ENCODE peak calls at places on chromosomes 5 and 9, in ten cellular contexts. One of them, this sample, is unnamed.

GRCh38 chr5:88724201-88724600 is 158.8 kb downstream of the MEF2C start:
- DNase-seq in lung: no peak
- DNase-seq in Panc1: no peak
- DNase-seq in tibial nerve: no peak
- DNase-seq in psoas muscle: no peak
- DNase-seq in ovary: no peak
- DNase-seq in suprapubic skin: no peak
- DNase-seq in breast epithelium: no peak
- DNase-seq in kidney: no peak
- DNase-seq in neural progenitor cell: no peak
- DNase-seq in this sample: no peak

GRCh38 chr5:89213584-89213983 is 330.6 kb upstream of the MEF2C start:
- DNase-seq in lung: no peak
- DNase-seq in Panc1: no peak
- DNase-seq in tibial nerve: no peak
- DNase-seq in psoas muscle: no peak
- DNase-seq in ovary: peak
- DNase-seq in suprapubic skin: no peak
- DNase-seq in breast epithelium: no peak
- DNase-seq in kidney: no peak
- DNase-seq in neural progenitor cell: no peak
- DNase-seq in this sample: peak

GRCh38 chr5:180605554-180606214 is 14.4 kb upstream of the SCGB3A1 start:
- DNase-seq in lung: peak
- DNase-seq in Panc1: peak
- DNase-seq in tibial nerve: no peak
- DNase-seq in psoas muscle: peak
- DNase-seq in ovary: no peak
- DNase-seq in suprapubic skin: peak
- DNase-seq in breast epithelium: peak
- DNase-seq in kidney: peak
- DNase-seq in neural progenitor cell: peak
- DNase-seq in this sample: no peak

GRCh38 chr9:10876333-10876732 is 263.5 kb upstream of the PTPRD start:
- DNase-seq in lung: no peak
- DNase-seq in Panc1: no peak
- DNase-seq in tibial nerve: no peak
- DNase-seq in psoas muscle: no peak
- DNase-seq in ovary: no peak
- DNase-seq in suprapubic skin: no peak
- DNase-seq in breast epithelium: no peak
- DNase-seq in kidney: no peak
- DNase-seq in neural progenitor cell: no peak
- DNase-seq in this sample: no peak

GRCh38 chr9:17742065-17742464 is 163.2 kb downstream of the SH3GL2 start:
- DNase-seq in lung: no peak
- DNase-seq in Panc1: no peak
- DNase-seq in tibial nerve: no peak
- DNase-seq in psoas muscle: no peak
- DNase-seq in ovary: no peak
- DNase-seq in suprapubic skin: no peak
- DNase-seq in breast epithelium: no peak
- DNase-seq in kidney: no peak
- DNase-seq in neural progenitor cell: peak
- DNase-seq in this sample: no peak

GRCh38 chr9:121713400-121714070 is 62.1 kb downstream of the DAB2IP start:
- DNase-seq in lung: no peak
- DNase-seq in Panc1: no peak
- DNase-seq in tibial nerve: no peak
- DNase-seq in psoas muscle: no peak
- DNase-seq in ovary: no peak
- DNase-seq in suprapubic skin: no peak
- DNase-seq in breast epithelium: no peak
- DNase-seq in kidney: no peak
- DNase-seq in neural progenitor cell: no peak
- DNase-seq in this sample: no peak

GRCh38 chr5:174901336-174901735 is 177.0 kb downstream of the MSX2 start:
- DNase-seq in lung: no peak
- DNase-seq in Panc1: no peak
- DNase-seq in tibial nerve: no peak
- DNase-seq in psoas muscle: no peak
- DNase-seq in ovary: no peak
- DNase-seq in suprapubic skin: no peak
- DNase-seq in breast epithelium: no peak
- DNase-seq in kidney: no peak
- DNase-seq in neural progenitor cell: no peak
- DNase-seq in this sample: no peak

GRCh38 chr9:112380771-112381181 is 868 bp downstream of the HSDL2 start:
- DNase-seq in lung: no peak
- DNase-seq in Panc1: no peak
- DNase-seq in tibial nerve: no peak
- DNase-seq in psoas muscle: no peak
- DNase-seq in ovary: no peak
- DNase-seq in suprapubic skin: no peak
- DNase-seq in breast epithelium: no peak
- DNase-seq in kidney: no peak
- DNase-seq in neural progenitor cell: no peak
- DNase-seq in this sample: no peak

GRCh38 chr5:10564838-10565784 is 1.2 kb downstream of the ANKRD33B start:
- DNase-seq in lung: no peak
- DNase-seq in Panc1: no peak
- DNase-seq in tibial nerve: no peak
- DNase-seq in psoas muscle: peak
- DNase-seq in ovary: no peak
- DNase-seq in suprapubic skin: no peak
- DNase-seq in breast epithelium: no peak
- DNase-seq in kidney: peak
- DNase-seq in neural progenitor cell: peak
- DNase-seq in this sample: peak

GRCh38 chr5:91183743-91184142 is 199.4 kb downstream of the ARRDC3 start:
- DNase-seq in lung: peak
- DNase-seq in Panc1: no peak
- DNase-seq in tibial nerve: no peak
- DNase-seq in psoas muscle: no peak
- DNase-seq in ovary: no peak
- DNase-seq in suprapubic skin: no peak
- DNase-seq in breast epithelium: peak
- DNase-seq in kidney: no peak
- DNase-seq in neural progenitor cell: no peak
- DNase-seq in this sample: peak

GRCh38 chr5:139543423-139543991 is 17.6 kb upstream of the UBE2D2 start:
- DNase-seq in lung: peak
- DNase-seq in Panc1: no peak
- DNase-seq in tibial nerve: no peak
- DNase-seq in psoas muscle: peak
- DNase-seq in ovary: no peak
- DNase-seq in suprapubic skin: no peak
- DNase-seq in breast epithelium: no peak
- DNase-seq in kidney: peak
- DNase-seq in neural progenitor cell: peak
- DNase-seq in this sample: peak
- TF ChIP-seq CTCF in lung: peak
- TF ChIP-seq CTCF in Panc1: no peak
- TF ChIP-seq CTCF in tibial nerve: no peak
- TF ChIP-seq CTCF in psoas muscle: peak
- TF ChIP-seq CTCF in ovary: no peak
- TF ChIP-seq CTCF in suprapubic skin: no peak
- TF ChIP-seq CTCF in breast epithelium: no peak
- TF ChIP-seq CTCF in kidney: peak
- TF ChIP-seq CTCF in neural progenitor cell: peak
- TF ChIP-seq CTCF in this sample: peak

GRCh38 chr5:73497537-73498056 is 645 bp upstream of the BTF3 start:
- DNase-seq in lung: no peak
- DNase-seq in Panc1: no peak
- DNase-seq in tibial nerve: no peak
- DNase-seq in psoas muscle: no peak
- DNase-seq in ovary: no peak
- DNase-seq in suprapubic skin: no peak
- DNase-seq in breast epithelium: no peak
- DNase-seq in kidney: no peak
- DNase-seq in neural progenitor cell: peak
- DNase-seq in this sample: no peak

GRCh38 chr5:73499756-73500155 is 1.5 kb downstream of the BTF3 start:
- DNase-seq in lung: no peak
- DNase-seq in Panc1: no peak
- DNase-seq in tibial nerve: no peak
- DNase-seq in psoas muscle: no peak
- DNase-seq in ovary: no peak
- DNase-seq in suprapubic skin: no peak
- DNase-seq in breast epithelium: no peak
- DNase-seq in kidney: no peak
- DNase-seq in neural progenitor cell: no peak
- DNase-seq in this sample: no peak

GRCh38 chr5:73498057-73498992 is at the start of gene BTF3:
- DNase-seq in lung: peak
- DNase-seq in Panc1: peak
- DNase-seq in tibial nerve: peak
- DNase-seq in psoas muscle: peak
- DNase-seq in ovary: peak
- DNase-seq in suprapubic skin: peak
- DNase-seq in breast epithelium: peak
- DNase-seq in kidney: peak
- DNase-seq in neural progenitor cell: peak
- DNase-seq in this sample: peak

GRCh38 chr5:73499187-73499586 is 945 bp downstream of the BTF3 start:
- DNase-seq in lung: no peak
- DNase-seq in Panc1: no peak
- DNase-seq in tibial nerve: no peak
- DNase-seq in psoas muscle: no peak
- DNase-seq in ovary: no peak
- DNase-seq in suprapubic skin: no peak
- DNase-seq in breast epithelium: no peak
- DNase-seq in kidney: no peak
- DNase-seq in neural progenitor cell: no peak
- DNase-seq in this sample: no peak

GRCh38 chr5:73501406-73501805 is 3.2 kb downstream of the BTF3 start:
- DNase-seq in lung: no peak
- DNase-seq in Panc1: no peak
- DNase-seq in tibial nerve: no peak
- DNase-seq in psoas muscle: no peak
- DNase-seq in ovary: no peak
- DNase-seq in suprapubic skin: no peak
- DNase-seq in breast epithelium: no peak
- DNase-seq in kidney: no peak
- DNase-seq in neural progenitor cell: no peak
- DNase-seq in this sample: no peak
- H3K4me3 ChIP-seq in lung: no peak
- H3K4me3 ChIP-seq in Panc1: no peak
- H3K4me3 ChIP-seq in tibial nerve: no peak
- H3K4me3 ChIP-seq in psoas muscle: no peak
- H3K4me3 ChIP-seq in ovary: no peak
- H3K4me3 ChIP-seq in suprapubic skin: no peak
- H3K4me3 ChIP-seq in breast epithelium: no peak
- H3K4me3 ChIP-seq in kidney: no peak
- H3K4me3 ChIP-seq in neural progenitor cell: no peak
- H3K4me3 ChIP-seq in this sample: no peak

GRCh38 chr5:151663617-151664322 is 22.9 kb downstream of the SPARC start:
- DNase-seq in lung: no peak
- DNase-seq in Panc1: no peak
- DNase-seq in tibial nerve: no peak
- DNase-seq in psoas muscle: peak
- DNase-seq in ovary: peak
- DNase-seq in suprapubic skin: no peak
- DNase-seq in breast epithelium: no peak
- DNase-seq in kidney: no peak
- DNase-seq in neural progenitor cell: no peak
- DNase-seq in this sample: peak

GRCh38 chr5:151660616-151661015 is 26.1 kb downstream of the SPARC start:
- DNase-seq in lung: no peak
- DNase-seq in Panc1: no peak
- DNase-seq in tibial nerve: no peak
- DNase-seq in psoas muscle: no peak
- DNase-seq in ovary: no peak
- DNase-seq in suprapubic skin: no peak
- DNase-seq in breast epithelium: no peak
- DNase-seq in kidney: no peak
- DNase-seq in neural progenitor cell: no peak
- DNase-seq in this sample: no peak

GRCh38 chr5:151662805-151663204 is 23.9 kb downstream of the SPARC start:
- DNase-seq in lung: no peak
- DNase-seq in Panc1: no peak
- DNase-seq in tibial nerve: no peak
- DNase-seq in psoas muscle: no peak
- DNase-seq in ovary: no peak
- DNase-seq in suprapubic skin: no peak
- DNase-seq in breast epithelium: no peak
- DNase-seq in kidney: no peak
- DNase-seq in neural progenitor cell: no peak
- DNase-seq in this sample: no peak

GRCh38 chr5:151661096-151661495 is 25.6 kb downstream of the SPARC start:
- DNase-seq in lung: no peak
- DNase-seq in Panc1: no peak
- DNase-seq in tibial nerve: no peak
- DNase-seq in psoas muscle: no peak
- DNase-seq in ovary: no peak
- DNase-seq in suprapubic skin: no peak
- DNase-seq in breast epithelium: no peak
- DNase-seq in kidney: no peak
- DNase-seq in neural progenitor cell: no peak
- DNase-seq in this sample: no peak

DNA sequence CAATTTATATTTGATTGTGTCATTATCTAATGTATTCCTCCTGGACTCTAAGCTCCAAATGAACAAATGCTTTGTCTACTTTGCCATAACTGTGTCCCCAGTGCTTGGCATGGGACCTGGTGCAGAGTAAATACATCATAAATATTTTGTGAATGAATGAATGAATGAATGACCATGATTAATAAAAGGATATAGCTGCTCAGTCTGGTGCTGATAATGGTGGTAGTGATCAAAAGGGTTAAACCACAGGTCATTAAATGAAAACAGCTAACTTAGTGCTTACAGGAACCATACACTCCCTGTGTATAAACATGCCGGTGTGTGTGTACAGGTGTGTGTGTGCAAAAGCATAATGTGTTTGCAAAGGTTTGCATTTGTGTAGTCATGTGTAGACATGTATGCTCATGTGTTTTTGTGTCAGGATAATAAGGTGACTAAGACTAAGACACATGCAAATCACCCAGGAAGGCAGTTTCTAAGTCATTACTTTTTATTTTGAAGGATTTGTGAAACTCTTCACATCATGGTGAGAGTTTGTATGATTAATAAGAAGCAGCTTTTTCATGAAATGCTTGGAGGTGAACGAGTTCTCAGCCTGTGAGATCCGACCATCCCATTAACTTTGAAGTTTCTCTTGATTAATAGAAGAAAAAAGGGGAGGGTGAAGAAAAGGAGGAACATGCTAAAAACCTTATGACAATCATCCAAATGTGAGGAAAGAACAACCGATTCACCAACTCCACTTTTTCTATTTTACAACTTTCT is 24.6 kb downstream of the SPARC start:
- DNase-seq in lung: no peak
- DNase-seq in Panc1: no peak
- DNase-seq in tibial nerve: no peak
- DNase-seq in psoas muscle: no peak
- DNase-seq in ovary: no peak
- DNase-seq in suprapubic skin: no peak
- DNase-seq in breast epithelium: no peak
- DNase-seq in kidney: no peak
- DNase-seq in neural progenitor cell: no peak
- DNase-seq in this sample: no peak
- H3K27ac ChIP-seq in lung: no peak
- H3K27ac ChIP-seq in Panc1: peak
- H3K27ac ChIP-seq in tibial nerve: no peak
- H3K27ac ChIP-seq in psoas muscle: peak
- H3K27ac ChIP-seq in ovary: no peak
- H3K27ac ChIP-seq in suprapubic skin: peak
- H3K27ac ChIP-seq in breast epithelium: no peak
- H3K27ac ChIP-seq in kidney: no peak
- H3K27ac ChIP-seq in neural progenitor cell: no peak
- H3K27ac ChIP-seq in this sample: peak

GRCh38 chr5:95798048-95798447 is 24.5 kb downstream of the GLRX start:
- DNase-seq in lung: no peak
- DNase-seq in Panc1: no peak
- DNase-seq in tibial nerve: no peak
- DNase-seq in psoas muscle: no peak
- DNase-seq in ovary: no peak
- DNase-seq in suprapubic skin: no peak
- DNase-seq in breast epithelium: no peak
- DNase-seq in kidney: no peak
- DNase-seq in neural progenitor cell: no peak
- DNase-seq in this sample: no peak
- TF ChIP-seq CTCF in lung: no peak
- TF ChIP-seq CTCF in Panc1: no peak
- TF ChIP-seq CTCF in tibial nerve: no peak
- TF ChIP-seq CTCF in psoas muscle: no peak
- TF ChIP-seq CTCF in ovary: no peak
- TF ChIP-seq CTCF in suprapubic skin: no peak
- TF ChIP-seq CTCF in breast epithelium: no peak
- TF ChIP-seq CTCF in kidney: no peak
- TF ChIP-seq CTCF in neural progenitor cell: no peak
- TF ChIP-seq CTCF in this sample: no peak